ENCODE peak calls at places on chromosomes 16 and 17, in nine cellular contexts. E is AG20443; W is brain pericyte; G is IMR-90; L is activated CD4-positive, alpha-beta T cell treated with anti-CD3 and anti-CD28 coated beads, Interleukin-2, amount 10 ng/mL, durations not matched to agents 7 days and 5 days; H is left ventricle myocardium superior; I is kidney glomerular epithelial cell; P is Caki2; Z is HFFc6. C is an unnamed sample.

GRCh38 chr17:49691086-49691676 is 13.3 kb upstream of the SPOP start:
- DNase-seq in W (no peak), H (no peak), I (no peak), E (peak; percentile 65), Z (peak; percentile 21), P (no peak), G (no peak), L (no peak), C (no peak)

GRCh38 chr16:84324439-84325262 is 30.0 kb downstream of the WFDC1 start:
- DNase-seq in W (no peak), G (peak; percentile 35), E (no peak), H (no peak), L (no peak), P (no peak), Z (no peak), I (no peak), C (no peak)

GRCh38 chr16:74455619-74456289 is 34.5 kb upstream of the CLEC18B start:
- DNase-seq in Z (no peak), W (no peak), E (peak; percentile 83), H (no peak), P (no peak), G (peak; percentile 33), I (no peak), L (no peak), C (no peak)

GRCh38 chr16:81575834-81576233 is 131.2 kb downstream of the CMIP start:
- DNase-seq in E (no peak), Z (no peak), P (no peak), I (no peak), W (no peak), H (no peak), G (no peak), L (no peak), C (no peak)

GRCh38 chr17:6366144-6366755 is 68.7 kb downstream of the AIPL1 start:
- DNase-seq in G (peak; percentile 24), L (no peak), Z (peak; percentile 65), P (peak; percentile 41), E (no peak), I (peak; percentile 45), W (no peak), H (no peak), C (peak; percentile 42)

GRCh38 chr17:33750943-33751701 is 458.0 kb upstream of the ASIC2 start:
- DNase-seq in H (peak; percentile 55), E (peak; percentile 81), G (peak; percentile 42), L (peak; percentile 75), W (peak; percentile 12), Z (peak; percentile 55), I (peak; percentile 39), P (peak; percentile 44), C (peak; percentile 55)

GRCh38 chr17:79520134-79520892 is 90.5 kb downstream of the RBFOX3 start:
- DNase-seq in P (no peak), H (no peak), L (no peak), I (no peak), G (no peak), Z (no peak), W (no peak), E (no peak), C (no peak)

GRCh38 chr17:68868708-68869107 is 86.5 kb downstream of the ABCA8 start:
- DNase-seq in G (peak; percentile 31), H (no peak), W (no peak), Z (no peak), P (no peak), I (no peak), L (no peak), E (no peak), C (no peak)

GRCh38 chr16:12881771-12882170 is 19.6 kb upstream of the SHISA9 start:
- DNase-seq in H (no peak), E (no peak), P (no peak), I (no peak), G (no peak), L (no peak), Z (peak; percentile 4), W (no peak), C (peak; percentile 59)

GRCh38 chr16:66503030-66503429 is 46.9 kb downstream of the TK2 start:
- DNase-seq in H (peak; percentile 73), I (no peak), L (no peak), P (no peak), G (no peak), W (no peak), Z (no peak), E (no peak), C (no peak)

GRCh38 chr17:8887834-8888703 is 20.6 kb upstream of the PIK3R6 start:
- DNase-seq in L (no peak), Z (peak; percentile 1), H (peak; percentile 66), W (no peak), I (no peak), E (peak; percentile 83), G (no peak), P (peak; percentile 57), C (peak; percentile 28)

GRCh38 chr17:82219753-82220709 is 7.4 kb upstream of the CCDC57 start:
- DNase-seq in I (no peak), G (no peak), P (no peak), Z (no peak), E (no peak), H (no peak), L (no peak), W (no peak), C (no peak)

GRCh38 chr17:19946921-19947320 is 30.7 kb downstream of the AKAP10 start:
- DNase-seq in G (no peak), H (no peak), W (no peak), Z (no peak), E (no peak), I (no peak), L (no peak), P (no peak), C (no peak)

GRCh38 chr17:57559634-57560387 is 185.3 kb downstream of the CCDC182 start:
- DNase-seq in H (no peak), I (no peak), P (no peak), E (no peak), L (no peak), Z (no peak), W (no peak), G (no peak), C (no peak)

GRCh38 chr17:3683054-3683511 is 12.9 kb downstream of the P2RX5 start:
- DNase-seq in Z (no peak), I (peak; percentile 23), H (no peak), E (peak; percentile 86), W (no peak), P (peak; percentile 25), L (peak; percentile 67), G (no peak), C (no peak)

C was measured in AG10803.